ENCODE peak calls at places on chromosomes 4 and X, in four cellular contexts. X is upper lobe of right lung, D is fibroblast of lung, G is HFF-Myc. S is an unnamed sample.

GRCh38 chr4:101232074-101232776 is 115.1 kb downstream of the PPP3CA start:
- DNase-seq in X (no peak), D (peak; percentile 83), G (no peak), S (no peak)

GRCh38 chrX:19893722-19894121 is 6.3 kb upstream of the SH3KBP1 start:
- DNase-seq in G (no peak), X (no peak), D (no peak), S (no peak)

GRCh38 chrX:20284444-20284843 is 17.7 kb upstream of the RPS6KA3 start:
- DNase-seq in G (no peak), X (no peak), D (no peak), S (no peak)

GRCh38 chr4:60187428-60187827 is 1012.7 kb upstream of the ADGRL3 start:
- DNase-seq in X (no peak), G (no peak), D (no peak), S (no peak)

GRCh38 chrX:63186137-63186536 is 165.0 kb downstream of the SPIN4 start:
- DNase-seq in X (no peak), D (no peak), G (no peak), S (no peak)

GRCh38 chrX:138925330-138925729 is 213.8 kb upstream of the FGF13 start:
- DNase-seq in G (peak; percentile 25), D (peak; percentile 87), X (no peak), S (no peak)

GRCh38 chr4:4663028-4663427 is 121.2 kb upstream of the STX18 start:
- DNase-seq in X (no peak), D (peak; percentile 33), G (no peak), S (no peak)

GRCh38 chrX:47941423-47941822 is 62.4 kb downstream of the ZNF182 start:
- DNase-seq in G (no peak), D (no peak), X (no peak), S (no peak)

GRCh38 chr4:122842984-122843531 is 16.4 kb downstream of the FGF2 start:
- DNase-seq in G (no peak), D (no peak), X (no peak), S (peak; percentile 59)

GRCh38 chr4:106530816-106531215 is 162.2 kb upstream of the GIMD1 start:
- DNase-seq in X (no peak), D (peak; percentile 28), G (no peak), S (no peak)

GRCh38 chr4:185638548-185639301 is 103.4 kb upstream of the PDLIM3 start:
- DNase-seq in X (no peak), D (no peak), G (no peak), S (no peak)

GRCh38 chr4:62622084-62622483 is 1422.0 kb downstream of the ADGRL3 start:
- DNase-seq in D (no peak), G (no peak), X (no peak), S (no peak)

GRCh38 chrX:40471965-40472648 is 108.7 kb upstream of the ATP6AP2 start:
- DNase-seq in D (peak; percentile 80), X (peak; percentile 60), G (peak; percentile 74), S (peak; percentile 71)

GRCh38 chr4:118927976-118928375 is 39.3 kb downstream of the SYNPO2 start:
- DNase-seq in D (no peak), X (no peak), G (no peak), S (no peak)

GRCh38 chr4:179867300-179867878 is 2375.8 kb upstream of the TENM3 start:
- DNase-seq in X (no peak), G (no peak), D (peak; percentile 70), S (peak; percentile 90)

GRCh38 chrX:151537572-151537971 is 25.9 kb upstream of the PASD1 start:
- DNase-seq in G (no peak), X (no peak), D (no peak), S (no peak)

GRCh38 chr4:5758741-5759140 is 47.7 kb downstream of the EVC start:
- DNase-seq in D (peak; percentile 81), X (peak; percentile 33), G (peak; percentile 88), S (no peak)

GRCh38 chr4:100269446-100269845 is 79.2 kb upstream of the DDIT4L start:
- DNase-seq in X (no peak), D (no peak), G (no peak), S (no peak)

GRCh38 chrX:49276671-49277519 is 7.3 kb downstream of the PPP1R3F start:
- DNase-seq in X (no peak), D (no peak), G (no peak), S (no peak)

GRCh38 chr4:108783666-108784463 is 21.0 kb upstream of the ETNPPL start:
- DNase-seq in G (no peak), D (peak; percentile 4), X (no peak), S (no peak)

GRCh38 chrX:97332963-97333362 is 449.3 kb downstream of the RPA4 start:
- DNase-seq in D (no peak), X (no peak), G (no peak), S (no peak)

GRCh38 chr4:6352031-6352763 is 82.5 kb downstream of the WFS1 start:
- DNase-seq in G (no peak), X (no peak), D (no peak), S (no peak)

GRCh38 chr4:79563218-79563617 is 155.2 kb upstream of the GK2 start:
- DNase-seq in D (no peak), G (no peak), X (no peak), S (no peak)

GRCh38 chr4:128663325-128663724 is 146.2 kb upstream of the JADE1 start:
- DNase-seq in G (no peak), X (no peak), D (no peak), S (no peak)

GRCh38 chrX:47214435-47215077 is 3.9 kb upstream of the CDK16 start:
- DNase-seq in D (no peak), X (no peak), G (no peak), S (no peak)

GRCh38 chr4:187544461-187545053 is 451.0 kb upstream of the ZFP42 start:
- DNase-seq in X (no peak), G (no peak), D (no peak), S (no peak)

DNA sequence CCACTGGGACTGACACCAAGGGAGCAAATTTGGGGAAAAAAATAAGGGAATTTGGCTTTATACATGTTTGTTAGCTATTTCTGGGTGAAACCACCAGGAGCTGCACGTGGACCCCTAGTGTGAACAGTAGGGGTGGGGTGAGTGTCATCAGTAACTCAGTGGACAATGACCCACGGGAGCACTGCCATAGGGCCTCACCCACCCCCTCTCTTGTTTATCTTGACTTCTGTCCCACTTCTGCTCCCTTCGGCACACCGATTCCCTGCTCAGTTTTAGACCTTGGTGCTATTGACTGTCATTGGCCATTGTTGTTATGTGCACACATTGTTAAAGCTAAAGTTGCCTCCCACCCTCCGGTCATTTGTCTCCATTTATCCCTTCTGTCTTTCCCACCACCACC is 9.0 kb downstream of the ACOX3 start:
- DNase-seq in G (no peak), X (no peak), D (no peak), S (no peak)
- H3K4me3 ChIP-seq in G (no peak overlapping the region), X (no peak overlapping the region), D (no peak overlapping the region), S (no peak overlapping the region)

GRCh38 chr4:73127839-73128448 is 58.4 kb upstream of the COX18 start:
- DNase-seq in D (peak; percentile 18), X (no peak), G (no peak), S (peak; percentile 16)
- TF ChIP-seq CTCF in D (no peak), X (peak; percentile 20), G (no peak), S (peak; percentile 36)

DNA sequence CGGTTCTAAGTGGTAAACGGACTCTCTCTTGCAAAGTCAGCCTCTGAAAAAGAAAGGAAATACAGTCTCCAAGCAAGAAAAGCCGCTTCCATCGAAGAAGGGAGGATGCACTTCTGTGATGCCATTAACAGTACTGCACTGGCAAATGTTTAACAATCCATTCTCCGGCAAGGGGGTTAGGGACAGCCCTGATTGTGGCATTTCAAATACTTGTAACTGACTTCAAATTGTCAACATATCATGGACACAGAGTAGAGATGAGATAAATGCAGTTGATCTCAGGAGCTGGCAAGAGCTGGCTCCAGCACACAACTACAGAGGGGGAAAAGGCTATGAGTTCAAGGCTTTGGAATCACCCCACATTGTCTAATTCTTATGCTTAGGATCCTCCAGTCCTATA is 146.8 kb downstream of the SLC7A11 start:
- DNase-seq in X (no peak), D (no peak), G (no peak), S (no peak)
- H3K4me3 ChIP-seq in X (no peak overlapping the region), D (no peak overlapping the region), G (no peak overlapping the region), S (no peak overlapping the region)

DNA sequence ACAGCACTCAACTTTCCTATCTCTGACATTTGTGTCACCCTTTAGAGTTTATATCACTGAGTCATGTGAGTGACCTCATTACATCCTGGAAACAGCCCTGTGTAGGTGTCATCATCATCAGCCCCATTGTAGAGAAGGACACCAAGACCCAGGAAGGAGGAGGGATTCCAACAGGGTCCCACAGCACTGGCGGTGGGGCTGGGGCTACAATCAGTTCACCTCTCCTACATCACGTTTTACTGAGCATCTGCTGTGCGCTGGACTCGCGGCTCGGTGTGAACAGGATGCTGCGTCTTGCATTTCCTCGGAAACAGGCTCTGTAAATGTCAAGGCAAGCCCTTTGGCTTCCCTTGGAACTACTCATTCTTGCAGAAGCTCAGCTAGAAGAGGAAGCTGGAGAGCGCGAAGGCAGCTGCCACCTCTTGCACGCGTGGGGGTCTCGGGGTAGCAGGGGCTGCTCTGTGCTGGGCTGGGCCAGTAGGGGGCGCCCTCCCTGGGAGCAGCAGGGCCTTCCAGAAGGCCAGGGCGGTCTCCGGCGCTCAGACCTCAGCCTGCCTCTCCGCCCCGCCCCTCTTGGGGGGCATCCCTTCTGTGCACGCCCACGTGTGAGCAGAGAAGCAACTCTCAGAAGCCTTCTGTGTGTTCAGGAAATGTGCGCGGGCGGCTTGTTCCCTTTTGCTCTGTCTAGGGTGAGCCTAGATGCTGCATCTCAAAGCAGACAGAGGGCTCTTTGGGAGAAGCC is 29.0 kb downstream of the REELD1 start:
- DNase-seq in D (no peak), X (peak; percentile 76), G (no peak), S (peak; percentile 18)
- TF ChIP-seq CTCF in D (peak; percentile 25), X (peak; percentile 48), G (peak; percentile 53), S (peak; percentile 79)

DNA sequence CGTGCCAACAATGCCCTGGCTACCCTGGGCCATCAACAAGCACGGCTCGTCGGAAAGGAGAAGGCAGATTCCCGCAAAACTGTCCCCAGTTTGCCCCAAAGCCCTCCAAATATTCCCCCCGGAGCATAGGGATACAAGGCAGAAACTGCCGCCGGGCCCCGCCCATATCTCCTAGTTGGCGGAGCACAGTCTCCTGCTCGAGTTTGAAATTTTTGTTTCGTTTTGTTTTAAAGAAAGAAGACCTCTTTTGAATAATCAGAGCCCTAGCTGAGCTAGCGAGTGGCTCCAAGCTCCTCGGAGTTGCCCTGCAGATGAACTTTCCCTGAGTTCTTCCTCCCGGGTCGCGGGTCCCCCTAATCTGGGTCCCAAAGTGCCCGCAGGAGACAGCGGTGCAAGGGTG is 138.1 kb upstream of the ZIC3 start:
- DNase-seq in X (no peak), D (peak; percentile 0), G (no peak), S (no peak)
- H3K4me3 ChIP-seq in X (peak overlapping the region; percentile 46), D (peak overlapping the region; percentile 23), G (peak overlapping the region; percentile 11), S (no peak overlapping the region)

GRCh38 chr4:184472540-184473264 is 1.6 kb downstream of the IRF2 start:
- DNase-seq in X (peak; percentile 94), G (no peak), D (peak; percentile 58), S (peak; percentile 75)
- TF ChIP-seq CTCF in X (peak; percentile 21), G (no peak), D (no peak), S (no peak)